ENCODE peak calls at places on chromosomes 1 and 21, in ten cellular contexts. U is mesothelial cell of epicardium, R is astrocyte of the spinal cord, O is mammary epithelial cell, X is fibroblast of pulmonary artery, Q is WTC11, F is GM20000, B is D721Med, H is nephron progenitor cell, V is cardiac fibroblast. P is an unnamed sample.

GRCh38 chr1:27887215-27888035 is 15.1 kb downstream of the THEMIS2 start:
- DNase-seq in B (no peak), F (no peak), O (no peak), H (no peak), V (no peak), Q (no peak), U (no peak), X (no peak), R (no peak), P (no peak)

GRCh38 chr21:29208666-29209059 is 78.2 kb downstream of the MAP3K7CL start:
- DNase-seq in R (peak; percentile 81), V (peak; percentile 87), Q (no peak), X (peak; percentile 89), U (no peak), B (no peak), F (no peak), O (no peak), H (no peak), P (no peak)

GRCh38 chr1:155320661-155321576 is at the start of gene RUSC1:
- DNase-seq in O (no peak), X (peak; percentile 59), R (peak; percentile 66), B (peak; percentile 73), Q (peak; percentile 90), V (peak; percentile 69), U (no peak), H (peak; percentile 79), F (peak; percentile 81), P (peak; percentile 84)

GRCh38 chr21:43771698-43772367 is 4.3 kb downstream of the CSTB start:
- DNase-seq in X (no peak), F (no peak), H (no peak), O (no peak), Q (no peak), B (no peak), R (no peak), V (no peak), U (no peak), P (no peak)

GRCh38 chr1:205077158-205077933 is 6.9 kb downstream of the TMEM81 start:
- DNase-seq in F (no peak), U (no peak), H (no peak), X (peak; percentile 4), V (peak; percentile 46), B (no peak), O (no peak), R (no peak), Q (no peak), P (peak; percentile 8)

GRCh38 chr21:45482899-45483821 is 59.1 kb downstream of the SLC19A1 start:
- DNase-seq in U (no peak), R (no peak), H (no peak), X (no peak), B (no peak), V (no peak), O (no peak), F (no peak), Q (no peak), P (no peak)

GRCh38 chr1:210777914-210778313 is 356.0 kb downstream of the KCNH1 start:
- DNase-seq in H (no peak), U (no peak), F (no peak), X (no peak), V (no peak), O (no peak), Q (no peak), B (no peak), R (no peak), P (no peak)

GRCh38 chr1:116817582-116818064 is 63.4 kb downstream of the CD2 start:
- DNase-seq in O (peak; percentile 63), F (peak; percentile 65), H (peak; percentile 26), R (no peak), X (peak; percentile 47), B (no peak), V (no peak), Q (peak; percentile 75), U (no peak), P (peak; percentile 63)

GRCh38 chr1:2539312-2539907 is 9.3 kb upstream of the HES5 start:
- DNase-seq in U (no peak), O (no peak), R (no peak), Q (peak; percentile 83), V (no peak), X (no peak), F (no peak), H (no peak), B (no peak), P (no peak)

GRCh38 chr1:19605884-19606442 is 38.1 kb upstream of the NBL1 start:
- DNase-seq in B (no peak), O (no peak), R (no peak), V (no peak), F (no peak), X (no peak), H (no peak), U (no peak), Q (no peak), P (no peak)

DNA sequence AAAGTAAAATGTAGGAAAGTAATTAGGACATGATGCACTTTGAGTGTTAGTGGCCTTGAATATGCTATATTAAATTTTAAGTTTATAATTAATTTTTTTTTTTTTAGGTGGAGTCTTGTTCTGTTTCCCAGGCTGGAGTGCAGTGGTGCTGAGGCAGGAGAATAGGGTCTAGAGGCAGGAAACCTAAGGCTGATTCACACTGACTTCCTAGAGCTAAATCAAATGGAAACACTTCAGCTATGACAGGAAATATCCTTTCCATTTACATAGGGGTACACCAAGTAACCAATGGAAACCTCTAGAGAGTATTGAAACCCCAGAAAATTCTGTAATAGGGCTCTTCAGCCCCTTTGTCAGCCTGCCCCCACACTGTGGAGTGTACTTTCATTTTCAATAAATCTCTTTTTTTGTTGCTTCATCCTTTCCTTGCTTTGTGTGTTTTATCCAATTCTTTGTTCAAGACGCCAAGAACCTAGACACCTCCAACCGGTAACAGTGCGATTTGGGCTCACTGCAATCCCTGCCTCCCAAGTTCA is 17.9 kb upstream of the THRAP3 start:
- DNase-seq in H (no peak), U (no peak), R (no peak), F (no peak), V (no peak), Q (no peak), O (no peak), X (no peak), B (no peak), P (no peak)
- TF ChIP-seq CTCF in H (no peak), U (no peak), R (no peak), F (no peak), V (no peak), Q (no peak), O (no peak), X (no peak), B (no peak), P (no peak)

DNA sequence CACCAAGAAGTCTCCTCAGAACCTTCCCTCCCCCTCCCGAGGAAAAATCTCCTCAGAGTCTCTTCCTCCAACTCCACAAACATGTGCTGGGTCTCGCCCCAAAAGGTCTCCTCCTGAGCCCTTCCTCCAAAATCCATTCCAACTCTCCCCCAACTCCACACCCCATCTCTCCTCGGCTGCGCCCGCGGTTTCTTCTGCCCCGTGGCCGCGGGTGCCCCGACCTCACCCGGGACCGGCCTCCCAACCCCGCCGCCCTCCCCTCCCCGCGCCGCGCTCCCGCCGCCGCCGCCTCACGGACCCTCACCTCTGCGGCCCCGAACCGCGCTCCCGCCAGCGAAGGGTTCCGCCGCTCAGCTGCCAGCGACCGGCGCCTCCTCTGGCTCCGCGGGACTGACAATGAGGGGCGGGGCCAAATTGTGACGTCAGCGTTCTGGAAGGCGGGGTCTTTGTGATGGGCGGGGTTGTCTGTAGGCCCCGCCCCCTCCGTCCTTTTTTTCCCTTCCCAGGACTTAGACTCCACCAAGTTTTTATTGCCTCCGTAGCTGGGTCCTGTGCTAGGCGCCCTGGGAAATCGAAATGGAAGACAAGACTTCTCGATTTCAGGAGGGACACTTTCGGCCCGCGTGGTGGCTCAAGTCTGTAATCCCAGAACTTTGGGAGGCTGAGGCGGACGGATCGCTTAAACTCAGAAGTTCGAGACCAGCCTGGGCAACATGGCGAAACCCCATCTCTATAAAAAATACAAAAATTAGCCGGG is at the start of gene LUZP1:
- DNase-seq in U (peak; percentile 95), B (no peak), O (peak; percentile 80), Q (peak; percentile 88), H (peak; percentile 93), R (peak; percentile 87), F (peak; percentile 97), X (peak; percentile 93), V (peak; percentile 94), P (peak; percentile 94)
- TF ChIP-seq CTCF in U (no peak), B (no peak), O (no peak), Q (no peak), H (no peak), R (no peak), F (no peak), X (no peak), V (no peak), P (peak; percentile 24)

DNA sequence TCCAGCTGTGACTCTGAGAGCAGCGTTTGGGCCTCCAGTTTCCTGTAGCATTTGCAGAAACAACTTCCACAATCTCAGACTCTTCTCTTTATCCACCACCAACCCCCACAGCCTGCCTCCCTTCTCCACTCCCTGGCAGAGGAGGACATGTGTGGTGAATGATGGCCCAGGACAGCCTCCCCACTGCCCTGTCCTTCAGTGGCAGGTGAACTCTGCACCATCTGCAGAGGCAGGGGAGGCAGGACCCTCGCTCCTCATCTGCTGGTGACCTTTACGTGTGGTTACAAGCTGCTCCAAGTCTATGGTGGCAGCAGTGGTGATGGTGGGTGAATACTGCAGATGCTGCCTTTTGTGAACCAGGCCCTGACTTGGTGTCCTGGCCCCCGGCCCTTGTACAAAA is 82.0 kb downstream of the FCRL5 start:
- DNase-seq in B (no peak), Q (no peak), V (no peak), F (no peak), U (no peak), R (no peak), X (no peak), O (no peak), H (no peak), P (no peak)
- TF ChIP-seq CTCF in B (no peak), Q (no peak), V (no peak), F (no peak), U (no peak), R (no peak), X (no peak), O (no peak), H (no peak), P (no peak)

GRCh38 chr1:228867951-228868730 is 132.9 kb downstream of the RHOU start:
- DNase-seq in V (no peak), O (no peak), U (no peak), Q (no peak), R (no peak), X (no peak), H (no peak), B (no peak), F (no peak), P (no peak)

GRCh38 chr1:228869312-228869824 is 134.1 kb downstream of the RHOU start:
- DNase-seq in O (no peak), F (no peak), U (no peak), Q (no peak), H (no peak), X (no peak), V (no peak), B (no peak), R (no peak), P (no peak)

GRCh38 chr1:228867093-228867950 is 132.0 kb downstream of the RHOU start:
- DNase-seq in V (peak; percentile 34), O (no peak), X (peak; percentile 10), B (no peak), F (no peak), R (peak; percentile 9), U (no peak), Q (no peak), H (no peak), P (no peak)

GRCh38 chr1:228870041-228870713 is 134.9 kb downstream of the RHOU start:
- DNase-seq in R (no peak), V (no peak), O (no peak), F (no peak), Q (no peak), B (no peak), U (no peak), H (no peak), X (no peak), P (no peak)

GRCh38 chr1:228868731-228869024 is 133.4 kb downstream of the RHOU start:
- DNase-seq in Q (no peak), H (no peak), X (no peak), F (no peak), B (no peak), O (no peak), R (no peak), V (no peak), U (no peak), P (no peak)
- TF ChIP-seq CTCF in Q (no peak), H (no peak), X (no peak), F (no peak), B (no peak), O (no peak), R (no peak), V (no peak), U (no peak), P (no peak)

P was measured in GM13977.